ENCODE peak calls at places on chromosomes 2 and 18, in nine cellular contexts. Q is dorsolateral prefrontal cortex; R is activated T-cell treated with anti-CD3 and anti-CD28 coated beads for 1 hour; D is fibroblast of mammary gland; I is progenitor cell of endocrine pancreas; C is HEK293T; G is stimulated activated CD4-positive, alpha-beta T cell treated with anti-CD3 and anti-CD28 coated beads, Interleukin-1b, Interleukin-23, amount 100 ng/mL, for 4 hours; W is amygdala; V is T-cell. J is an unnamed sample.

GRCh38 chr18:9475643-9476580 is 599 bp downstream of the RALBP1 start:
- DNase-seq in Q (no peak), R (peak; percentile 22), D (peak; percentile 36), I (no peak), C (no peak), G (peak; percentile 48), W (no peak), V (peak; percentile 32), J (peak; percentile 84)

GRCh38 chr2:175601969-175602368 is 400.1 kb downstream of the LNPK start:
- DNase-seq in Q (no peak), R (no peak), D (no peak), I (no peak), C (no peak), G (no peak), W (no peak), V (no peak), J (no peak)

GRCh38 chr2:66827851-66828250 is 392.9 kb downstream of the MEIS1 start:
- DNase-seq in Q (no peak), R (no peak), D (no peak), I (no peak), C (no peak), G (no peak), W (no peak), V (no peak), J (no peak)

GRCh38 chr2:173037245-173038106 is 38.2 kb upstream of the MAP3K20 start:
- DNase-seq in Q (no peak), R (no peak), D (no peak), I (no peak), C (no peak), G (no peak), W (no peak), V (no peak), J (no peak)

GRCh38 chr2:25252291-25253152 is 84.1 kb upstream of the POMC start:
- DNase-seq in Q (no peak), R (peak; percentile 52), D (peak; percentile 28), I (peak; percentile 90), C (no peak), G (peak; percentile 61), W (peak; percentile 36), V (peak; percentile 58), J (no peak)

GRCh38 chr2:192029089-192029488 is 165.6 kb downstream of the TMEFF2 start:
- DNase-seq in Q (no peak), R (no peak), D (peak; percentile 46), I (no peak), C (peak; percentile 39), G (no peak), W (no peak), V (no peak), J (no peak)

GRCh38 chr18:79626905-79627749 is 52.5 kb upstream of the CTDP1 start:
- DNase-seq in Q (peak; percentile 43), R (no peak), D (no peak), I (no peak), C (no peak), G (no peak), W (no peak), V (no peak), J (no peak)

GRCh38 chr2:66095820-66096219 is 339.1 kb upstream of the MEIS1 start:
- DNase-seq in Q (no peak), R (no peak), D (no peak), I (no peak), C (peak; percentile 42), G (no peak), W (no peak), V (no peak), J (no peak)

GRCh38 chr18:79389689-79390088 is 6.0 kb upstream of the NFATC1 start:
- DNase-seq in Q (no peak), R (no peak), D (no peak), I (no peak), C (no peak), G (no peak), W (no peak), V (no peak), J (no peak)

GRCh38 chr2:161488879-161489278 is 72.8 kb downstream of the TBR1 start:
- DNase-seq in Q (no peak), R (no peak), D (no peak), I (no peak), C (no peak), G (no peak), W (no peak), V (no peak), J (no peak)

GRCh38 chr18:13234528-13234795 is 15.9 kb downstream of the LDLRAD4 start:
- DNase-seq in Q (no peak), R (no peak), D (no peak), I (no peak), C (no peak), G (no peak), W (no peak), V (no peak), J (peak; percentile 23)

GRCh38 chr18:58495202-58495601 is 133.7 kb downstream of the ALPK2 start:
- DNase-seq in Q (no peak), R (no peak), D (peak; percentile 66), I (no peak), C (no peak), G (no peak), W (no peak), V (no peak), J (no peak)

GRCh38 chr18:3177902-3178687 is 41.7 kb downstream of the MYOM1 start:
- DNase-seq in Q (no peak), R (no peak), D (no peak), I (no peak), C (no peak), G (no peak), W (peak; percentile 49), V (peak; percentile 5), J (no peak)

GRCh38 chr2:237603718-237604362 is 13.3 kb upstream of the RAB17 start:
- DNase-seq in Q (no peak), R (peak; percentile 31), D (peak; percentile 65), I (no peak), C (no peak), G (no peak), W (peak; percentile 17), V (peak; percentile 70), J (no peak)

GRCh38 chr18:55764382-55764781 is 176.4 kb upstream of the TCF4 start:
- DNase-seq in Q (no peak), R (no peak), D (no peak), I (no peak), C (no peak), G (no peak), W (no peak), V (no peak), J (no peak)

GRCh38 chr2:226649201-226649600 is 150.4 kb downstream of the IRS1 start:
- DNase-seq in Q (no peak), R (no peak), D (no peak), I (no peak), C (no peak), G (no peak), W (no peak), V (no peak), J (no peak)

GRCh38 chr18:2554671-2555070 is 16.6 kb downstream of the METTL4 start:
- DNase-seq in Q (no peak), R (no peak), D (no peak), I (no peak), C (no peak), G (no peak), W (no peak), V (no peak), J (no peak)

GRCh38 chr2:2641541-2642410 is 310.7 kb upstream of the MYT1L start:
- DNase-seq in Q (no peak), R (no peak), D (no peak), I (no peak), C (no peak), G (no peak), W (no peak), V (no peak), J (no peak)

GRCh38 chr18:52888014-52888413 is 548.0 kb downstream of the DCC start:
- DNase-seq in Q (no peak), R (no peak), D (no peak), I (no peak), C (no peak), G (no peak), W (no peak), V (no peak), J (no peak)